ENCODE peak calls at places on chromosomes 3 and 15, in four cellular contexts. F is Panc1; R is thoracic aorta; V is activated CD8-positive, alpha-beta T cell treated with anti-CD3 and anti-CD28 coated beads for 36 hours. D is an unnamed sample.

GRCh38 chr15:45634442-45635190 is at the start of gene SQOR:
- DNase-seq in V (peak), F (no peak), R (peak), D (peak)

GRCh38 chr15:80730931-80731330 is 35.8 kb downstream of the ABHD17C start:
- DNase-seq in F (no peak), V (no peak), R (no peak), D (no peak)

GRCh38 chr3:119279101-119279554 is 15.1 kb upstream of the ARHGAP31 start:
- DNase-seq in F (no peak), R (no peak), V (no peak), D (no peak)

GRCh38 chr3:115931581-115931980 is 308.3 kb downstream of the GAP43 start:
- DNase-seq in F (no peak), R (no peak), V (no peak), D (no peak)

GRCh38 chr15:28989896-28990295 is 104.1 kb downstream of the APBA2 start:
- DNase-seq in R (no peak), V (no peak), F (no peak), D (no peak)

GRCh38 chr3:102979682-102980378 is 545.0 kb downstream of the ZPLD1 start:
- DNase-seq in R (peak), F (no peak), V (no peak), D (no peak)

GRCh38 chr15:34760909-34761308 is 6.1 kb upstream of the GJD2 start:
- DNase-seq in V (no peak), F (no peak), R (no peak), D (no peak)

GRCh38 chr3:69236808-69237707 is 114.7 kb upstream of the LMOD3 start:
- DNase-seq in V (peak), F (no peak), R (no peak), D (no peak)

GRCh38 chr3:176964656-176965055 is 232.6 kb downstream of the TBL1XR1 start:
- DNase-seq in R (no peak), V (no peak), F (no peak), D (no peak)

GRCh38 chr3:171101982-171102610 is 75.6 kb upstream of the SLC2A2 start:
- DNase-seq in R (no peak), V (no peak), F (no peak), D (no peak)

GRCh38 chr15:90217671-90218394 is 15.9 kb downstream of the CIB1 start:
- DNase-seq in V (no peak), F (no peak), R (no peak), D (no peak)

GRCh38 chr3:9500108-9501050 is 53.2 kb downstream of the LHFPL4 start:
- DNase-seq in V (peak), F (no peak), R (no peak), D (peak)

GRCh38 chr3:4985330-4986174 is 6.3 kb downstream of the BHLHE40 start:
- DNase-seq in F (no peak), V (peak), R (no peak), D (no peak)

GRCh38 chr3:13854492-13854891 is 25.4 kb downstream of the WNT7A start:
- DNase-seq in V (no peak), F (no peak), R (no peak), D (no peak)

GRCh38 chr15:63833246-63833696 is 477 bp downstream of the HERC1 start:
- DNase-seq in R (no peak), V (peak), F (no peak), D (peak)

GRCh38 chr3:51702156-51702555 is 4.7 kb upstream of the GRM2 start:
- DNase-seq in V (no peak), R (no peak), F (no peak), D (no peak)

GRCh38 chr15:76140069-76140454 is 80.3 kb downstream of the TMEM266 start:
- DNase-seq in F (no peak), V (no peak), R (no peak), D (no peak)

GRCh38 chr3:45689787-45690145 is 570 bp downstream of the SACM1L start:
- DNase-seq in F (no peak), R (no peak), V (no peak), D (no peak)

GRCh38 chr15:51380999-51381806 is 39.7 kb downstream of the GLDN start:
- DNase-seq in V (peak), F (peak), R (peak), D (peak)

GRCh38 chr3:11057655-11058054 is 65.1 kb downstream of the SLC6A1 start:
- DNase-seq in R (no peak), V (no peak), F (no peak), D (no peak)

GRCh38 chr3:144470646-144471045 is 499.0 kb downstream of the DIPK2A start:
- DNase-seq in F (no peak), V (no peak), R (no peak), D (no peak)

GRCh38 chr15:96363692-96364091 is 33.2 kb downstream of the NR2F2 start:
- DNase-seq in V (no peak), F (no peak), R (no peak), D (no peak)

GRCh38 chr3:175885196-175885766 is 1026.1 kb downstream of the NAALADL2 start:
- DNase-seq in V (no peak), F (no peak), R (no peak), D (no peak)

GRCh38 chr15:101506491-101506890 is 17.0 kb upstream of the PCSK6 start:
- DNase-seq in F (no peak), V (no peak), R (no peak), D (no peak)

GRCh38 chr15:50262533-50262932 is 3.0 kb downstream of the HDC start:
- DNase-seq in V (peak), R (no peak), F (no peak), D (no peak)

GRCh38 chr3:53842436-53843194 is 3.6 kb downstream of the CHDH start:
- DNase-seq in R (no peak), F (peak), V (no peak), D (no peak)

GRCh38 chr3:32684800-32685603 is at the start of gene CNOT10:
- DNase-seq in V (peak), R (peak), F (peak), D (peak)
- TF ChIP-seq CTCF in V (no peak), R (peak), F (no peak), D (peak)

GRCh38 chr15:65286704-65287514 is at the start of gene PARP16:
- DNase-seq in V (peak), F (no peak), R (peak), D (peak)
- TF ChIP-seq CTCF in V (no peak), F (peak), R (peak), D (peak)

DNA sequence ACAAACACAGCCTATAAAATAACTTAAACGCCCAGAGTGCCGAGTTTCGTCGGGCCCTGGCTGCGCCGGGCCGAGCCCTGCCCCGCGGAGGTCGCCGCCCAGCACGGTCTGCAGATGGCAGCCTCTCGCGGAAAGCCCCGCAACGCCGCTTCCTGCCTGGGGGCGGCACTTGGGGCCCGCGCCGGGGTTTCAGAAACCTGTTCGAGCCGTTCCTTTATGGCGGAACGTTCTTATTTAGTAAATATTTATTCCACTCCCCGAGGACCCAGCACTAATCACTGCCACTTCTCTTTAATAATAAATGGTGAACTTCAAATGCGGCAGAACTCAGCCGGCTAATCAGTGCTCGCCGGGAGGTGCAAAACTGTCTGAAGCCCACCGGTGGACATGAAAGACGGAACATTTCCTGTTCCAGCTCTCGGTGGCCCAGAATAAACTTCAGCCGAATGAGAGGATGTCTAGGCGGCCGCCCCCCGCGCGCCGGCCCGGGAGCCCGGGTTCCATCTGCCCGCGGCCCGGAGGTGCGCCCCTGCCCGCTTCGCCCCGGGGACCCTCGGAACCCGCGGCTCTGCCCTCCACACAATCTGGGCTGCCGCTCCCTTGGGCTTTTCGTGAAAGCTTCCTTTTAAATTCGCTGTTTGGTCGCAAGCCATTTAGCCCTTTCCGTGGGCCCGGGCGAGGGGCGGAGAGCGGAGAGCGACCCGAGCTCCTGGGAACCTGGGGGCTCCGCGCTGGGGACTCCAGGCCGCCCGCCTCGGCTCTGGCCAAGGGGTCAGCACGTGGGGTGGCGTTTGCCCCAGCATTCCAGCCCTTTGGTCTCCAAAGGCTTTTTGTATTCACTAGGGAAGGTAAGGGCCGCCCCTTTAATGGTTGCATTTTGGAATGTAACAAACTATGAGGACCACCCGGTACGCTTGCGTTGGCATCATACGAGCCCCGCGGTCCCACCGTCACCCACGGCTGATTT is 110.8 kb upstream of the ATP11B start:
- DNase-seq in R (no peak), V (peak), F (no peak), D (peak)
- TF ChIP-seq CTCF in R (peak), V (peak), F (peak), D (peak)

GRCh38 chr3:150372320-150373118 is 35.6 kb upstream of the TSC22D2 start:
- DNase-seq in F (no peak), R (no peak), V (no peak), D (peak)
- TF ChIP-seq CTCF in F (peak), R (peak), V (no peak), D (no peak)

DNA sequence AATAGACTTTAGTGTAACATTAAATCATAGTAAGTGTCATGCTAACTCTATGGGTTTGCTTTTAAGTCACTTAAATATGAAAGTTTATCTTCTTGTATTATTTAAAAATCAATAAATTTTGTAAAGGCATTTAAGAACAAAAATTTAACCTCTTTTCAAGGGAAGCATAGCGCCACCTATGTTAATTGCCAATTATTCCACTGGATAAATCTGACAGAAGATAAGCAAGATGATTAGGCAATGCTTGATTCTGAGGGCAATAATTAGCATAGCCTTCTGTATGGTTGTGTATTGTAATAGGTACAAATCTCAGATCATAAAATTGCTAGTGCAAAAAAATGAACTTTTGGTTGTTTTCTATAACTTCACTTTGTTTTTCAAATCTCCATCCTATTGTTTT is 560.1 kb downstream of the GRM7 start:
- DNase-seq in F (no peak), V (no peak), R (no peak), D (no peak)
- TF ChIP-seq CTCF in F (no peak), V (no peak), R (no peak), D (no peak)

DNA sequence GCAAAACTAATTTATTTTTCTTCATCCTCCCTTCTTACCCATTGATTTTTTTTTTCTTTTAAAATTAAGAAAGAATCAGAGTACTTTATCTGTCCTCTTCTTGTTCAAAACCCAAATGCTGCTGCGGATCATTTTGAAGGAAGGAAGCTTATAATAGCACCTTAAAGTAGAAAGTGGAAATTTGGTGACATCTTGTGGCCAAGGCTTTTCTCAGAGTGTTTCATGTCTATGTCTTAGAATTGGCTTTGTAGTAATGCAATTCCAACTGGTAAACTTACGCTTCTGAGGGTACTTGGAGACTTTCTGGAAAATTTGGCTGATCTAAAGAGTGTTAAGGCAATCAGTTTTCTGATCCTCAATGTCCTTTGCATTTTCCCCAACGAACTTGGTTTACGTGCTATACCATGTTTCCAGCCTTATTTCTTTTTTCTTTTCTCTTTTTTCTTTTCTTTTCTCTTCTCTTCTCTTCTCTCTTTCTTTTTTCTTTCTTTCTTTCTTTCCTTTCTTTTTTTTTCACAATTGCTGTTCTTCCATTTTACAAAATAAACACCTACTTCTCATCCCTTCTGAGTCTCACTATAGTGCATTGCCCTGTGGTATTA is 30.7 kb downstream of the C3orf38 start:
- DNase-seq in R (no peak), F (peak), V (peak), D (peak)
- TF ChIP-seq CTCF in R (no peak), F (peak), V (peak), D (peak)

GRCh38 chr15:72685301-72685924 is 569 bp downstream of the HIGD2B start:
- DNase-seq in R (no peak), F (no peak), V (peak), D (no peak)
- TF ChIP-seq CTCF in R (no peak), F (no peak), V (no peak), D (no peak)

D was measured in GM10248.